ENCODE peak calls at places on chromosomes 2 and 18, in five cellular contexts. P, T, H, D and I are unnamed samples. For H3K36me3, the result is how much of the 10 kb centered on the place peaks cover.

GRCh38 chr18:27298215-27298804 is 113.2 kb upstream of the CHST9 start:
- DNase-seq in T (no peak), D (no peak), H (no peak), P (no peak), I (peak)

GRCh38 chr2:128366746-128367511 is 48.3 kb upstream of the HS6ST1 start:
- DNase-seq in D (no peak), P (no peak), H (no peak), T (no peak), I (no peak)

GRCh38 chr2:128292599-128293425 is 25.9 kb downstream of the HS6ST1 start:
- DNase-seq in H (no peak), D (no peak), T (no peak), P (peak), I (no peak)

GRCh38 chr18:55634545-55634944 is 46.6 kb upstream of the TCF4 start:
- DNase-seq in T (no peak), H (no peak), D (no peak), P (no peak), I (peak)

GRCh38 chr18:11419336-11419735 is 190.1 kb upstream of the SLC35G4 start:
- DNase-seq in H (no peak), D (no peak), P (no peak), T (no peak), I (no peak)

GRCh38 chr2:215921884-215922283 is 91.5 kb downstream of the MREG start:
- DNase-seq in D (no peak), P (no peak), T (no peak), H (no peak), I (peak)

GRCh38 chr2:107728586-107728985 is 98.1 kb upstream of the RGPD4 start:
- DNase-seq in D (no peak), T (no peak), P (no peak), H (no peak), I (peak)

GRCh38 chr2:186307871-186308270 is 178.2 kb upstream of the ZC3H15 start:
- DNase-seq in D (no peak), P (no peak), H (no peak), T (no peak), I (peak)

GRCh38 chr2:205988274-205988673 is 97.7 kb downstream of the INO80D start:
- DNase-seq in H (peak), T (no peak), P (no peak), D (no peak), I (no peak)

GRCh38 chr2:236217926-236218325 is 46.3 kb downstream of the ASB18 start:
- DNase-seq in D (no peak), T (no peak), P (no peak), H (no peak), I (no peak)

GRCh38 chr2:26430826-26431225 is 29.1 kb downstream of the DRC1 start:
- DNase-seq in T (no peak), D (no peak), P (no peak), H (no peak), I (peak)

GRCh38 chr18:42086288-42086687 is 131.3 kb downstream of the PIK3C3 start:
- DNase-seq in H (no peak), P (no peak), D (no peak), T (no peak), I (peak)

GRCh38 chr2:219497495-219498279 is 1.0 kb upstream of the GMPPA start:
- DNase-seq in H (peak), T (peak), P (peak), D (peak), I (peak)

GRCh38 chr2:16012626-16013501 is 72.5 kb downstream of the MYCN start:
- DNase-seq in D (no peak), T (no peak), P (no peak), H (peak), I (peak)

GRCh38 chr2:187964742-187965141 is 326.9 kb upstream of the GULP1 start:
- DNase-seq in T (no peak), H (no peak), P (no peak), D (no peak), I (peak)

GRCh38 chr2:238786792-238787490 is 60.9 kb upstream of the TWIST2 start:
- DNase-seq in H (no peak), D (no peak), T (no peak), P (no peak), I (no peak)

GRCh38 chr2:215831296-215831913 is 181.9 kb downstream of the MREG start:
- DNase-seq in P (peak), D (no peak), T (no peak), H (no peak), I (no peak)

GRCh38 chr2:169478339-169478738 is 955 bp upstream of the BBS5 start:
- DNase-seq in T (no peak), D (no peak), H (no peak), P (no peak), I (peak)

GRCh38 chr18:7733642-7734041 is 166.5 kb downstream of the PTPRM start:
- DNase-seq in P (no peak), H (no peak), D (no peak), T (no peak), I (peak)

GRCh38 chr18:41490861-41491260 is 464.2 kb upstream of the PIK3C3 start:
- DNase-seq in D (no peak), H (no peak), P (no peak), T (no peak), I (no peak)

GRCh38 chr2:181185948-181186347 is 205.5 kb downstream of the UBE2E3 start:
- DNase-seq in H (no peak), T (no peak), P (no peak), D (no peak), I (no peak)

GRCh38 chr18:73653836-73654235 is 493.8 kb downstream of the FBXO15 start:
- DNase-seq in D (no peak), H (no peak), T (no peak), P (no peak), I (no peak)
- H3K36me3 ChIP-seq in D (under half), H (under half), T (under half), P (under half), I (under half)

GRCh38 chr2:60550984-60551240 is 2.5 kb downstream of the BCL11A start:
- DNase-seq in T (no peak), P (no peak), D (no peak), H (no peak), I (no peak)
- H3K4me3 ChIP-seq in T (peak), P (peak), D (no peak), H (peak), I (peak)

GRCh38 chr2:241672243-241673188 is 14.1 kb downstream of the DTYMK start:
- DNase-seq in H (no peak), P (no peak), T (no peak), D (no peak), I (no peak)

GRCh38 chr2:241668839-241669238 is 17.8 kb downstream of the DTYMK start:
- DNase-seq in H (no peak), D (no peak), P (no peak), T (no peak), I (no peak)

GRCh38 chr2:241668354-241668753 is 18.3 kb downstream of the DTYMK start:
- DNase-seq in P (no peak), T (no peak), H (no peak), D (no peak), I (no peak)

GRCh38 chr2:241671457-241672240 is 15.0 kb downstream of the DTYMK start:
- DNase-seq in D (no peak), H (no peak), P (no peak), T (no peak), I (no peak)

DNA sequence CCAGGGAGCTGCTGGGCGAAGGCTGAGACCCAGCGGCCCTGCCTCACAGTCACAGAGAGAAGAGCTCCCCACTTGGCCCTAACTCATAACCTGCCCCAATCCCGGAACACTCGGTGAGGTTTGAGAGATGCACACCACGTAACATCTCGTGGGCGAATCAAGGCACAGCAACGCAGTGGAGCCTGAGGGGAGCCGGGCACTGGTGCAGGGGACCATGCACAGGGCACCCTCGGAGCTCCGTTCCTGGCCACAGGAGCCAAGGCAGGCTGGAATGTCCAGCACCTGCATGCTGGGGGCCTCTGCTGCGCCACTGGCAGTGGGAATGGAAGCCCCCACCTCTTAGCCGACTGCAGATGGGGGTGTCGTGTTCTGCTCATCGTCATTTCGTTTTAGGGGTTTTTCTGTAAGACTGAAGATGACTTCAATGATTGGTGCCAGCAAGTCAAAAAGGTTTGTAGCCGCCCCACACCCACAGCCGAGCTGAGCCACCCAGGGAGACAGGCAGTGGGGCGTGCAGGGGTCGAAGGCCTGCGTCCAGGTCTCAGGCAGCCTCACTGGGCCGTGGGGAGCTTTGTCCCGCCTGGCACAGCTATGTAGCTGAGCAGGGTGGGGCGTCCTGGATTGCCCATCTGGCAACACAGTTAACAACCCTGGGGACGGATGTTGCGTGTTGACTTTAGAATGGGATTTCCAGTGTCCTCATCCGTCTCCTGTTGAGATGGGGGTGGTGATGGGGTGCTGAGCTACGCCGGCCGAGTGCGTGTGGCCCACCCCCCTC is 16.1 kb downstream of the DTYMK start:
- DNase-seq in H (no peak), D (no peak), P (no peak), T (no peak), I (no peak)
- H3K36me3 ChIP-seq in H (under half), D (under half), P (under half), T (half or more), I (under half)

DNA sequence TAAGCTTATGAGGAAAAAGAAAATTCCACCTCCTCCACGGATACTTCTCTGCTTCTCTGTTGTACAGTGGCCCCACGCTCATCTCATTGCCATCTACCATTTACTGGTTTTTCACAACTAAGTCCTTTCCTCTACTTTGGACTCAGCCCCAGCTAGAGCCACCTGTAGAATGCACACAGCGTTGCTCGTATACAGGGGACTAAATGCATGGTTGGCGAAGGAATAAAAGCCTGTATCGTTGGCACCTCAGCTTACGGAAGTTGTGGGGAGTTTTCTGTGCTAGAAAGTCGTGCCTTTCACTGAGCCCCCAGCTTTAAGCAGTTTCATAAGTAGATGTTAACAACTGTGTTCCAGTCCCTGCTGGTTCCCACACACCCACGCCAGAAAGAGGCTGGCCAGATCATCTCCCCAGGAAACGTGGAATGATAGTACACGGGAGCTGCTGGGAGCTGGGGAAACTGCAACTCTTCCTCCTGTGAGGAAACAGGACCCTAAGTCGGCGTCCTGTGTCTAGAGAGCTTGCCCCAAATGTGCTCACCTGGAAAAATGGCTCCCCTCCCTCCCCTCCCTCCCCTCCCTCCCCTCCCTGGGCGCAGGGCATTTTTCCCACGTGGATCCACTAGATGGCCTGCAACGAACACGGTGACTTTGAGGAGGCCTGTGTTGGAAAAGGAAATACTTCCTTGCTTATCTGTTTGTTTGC is 43.7 kb upstream of the RFX8 start:
- DNase-seq in H (no peak), P (peak), D (peak), T (peak), I (peak)
- H3K4me3 ChIP-seq in H (no peak), P (no peak), D (no peak), T (peak), I (no peak)

GRCh38 chr2:9518780-9519179 is 36.9 kb downstream of the ADAM17 start:
- DNase-seq in P (no peak), H (no peak), D (no peak), T (no peak), I (no peak)
- H3K36me3 ChIP-seq in P (under half), H (under half), D (half or more), T (half or more), I (under half)